ENCODE peak calls at places on chromosomes 16 and 17, in seven cellular contexts. W is left colon; C is activated T-cell treated with anti-CD3 and anti-CD28 coated beads for 1 hour; Z is thoracic aorta; T is C1 segment of cervical spinal cord; D is HFFc6; S is activated CD8-positive, alpha-beta memory T cell treated with anti-CD3 and anti-CD28 coated beads, Interleukin-2, amount 50 U/mL, for 4 hours. H is an unnamed sample.

GRCh38 chr16:23125277-23125676 is 24.0 kb downstream of the USP31 start:
- DNase-seq in S (no peak), T (no peak), D (no peak), W (no peak), Z (no peak), C (no peak), H (no peak)

GRCh38 chr16:11684231-11685025 is 16.2 kb downstream of the SNN start:
- DNase-seq in S (no peak), W (no peak), Z (no peak), T (no peak), C (no peak), D (no peak), H (no peak)

GRCh38 chr17:58390884-58391283 is 26.4 kb downstream of the RNF43 start:
- DNase-seq in C (no peak), T (no peak), Z (no peak), W (no peak), D (no peak), S (no peak), H (no peak)

GRCh38 chr16:20359997-20360396 is 7.5 kb upstream of the UMOD start:
- DNase-seq in Z (no peak), C (no peak), D (no peak), S (no peak), W (no peak), T (no peak), H (no peak)

GRCh38 chr16:84598391-84598750 is 19.5 kb downstream of the COTL1 start:
- DNase-seq in W (no peak), D (no peak), Z (no peak), C (no peak), T (no peak), S (no peak), H (no peak)

GRCh38 chr16:84509032-84509950 is 4.8 kb upstream of the MEAK7 start:
- DNase-seq in C (no peak), W (no peak), S (no peak), T (no peak), D (no peak), Z (no peak), H (peak)

GRCh38 chr16:89815639-89816348 is 653 bp downstream of the FANCA start:
- DNase-seq in W (no peak), D (no peak), S (no peak), T (no peak), C (no peak), Z (no peak), H (no peak)

GRCh38 chr16:67770371-67770991 is 35.9 kb downstream of the RANBP10 start:
- DNase-seq in C (no peak), D (no peak), Z (no peak), S (no peak), T (no peak), W (no peak), H (no peak)

GRCh38 chr17:29622337-29623282 is at the start of gene CORO6:
- DNase-seq in C (peak), S (peak), W (peak), D (peak), T (no peak), Z (no peak), H (peak)

GRCh38 chr16:68993885-68994284 is 111.6 kb upstream of the HAS3 start:
- DNase-seq in T (no peak), W (no peak), Z (no peak), D (peak), S (no peak), C (no peak), H (no peak)

GRCh38 chr17:50745631-50746030 is 21.7 kb downstream of the ANKRD40CL start:
- DNase-seq in C (no peak), W (no peak), D (no peak), T (no peak), Z (no peak), S (no peak), H (no peak)

GRCh38 chr17:3039748-3040147 is 23.7 kb downstream of the OR1D5 start:
- DNase-seq in D (no peak), T (no peak), Z (no peak), C (no peak), W (no peak), S (no peak), H (no peak)

GRCh38 chr17:27552467-27552779 is 78.6 kb upstream of the LGALS9 start:
- DNase-seq in D (peak), T (no peak), Z (no peak), S (no peak), C (no peak), W (no peak), H (no peak)

GRCh38 chr17:22461460-22462145 is 769.3 kb downstream of the KCNJ18 start:
- DNase-seq in Z (no peak), T (no peak), D (no peak), C (no peak), W (no peak), S (no peak), H (no peak)

GRCh38 chr17:65370669-65371126 is 190.8 kb downstream of the AXIN2 start:
- DNase-seq in Z (no peak), W (peak), T (no peak), S (no peak), D (no peak), C (no peak), H (no peak)

GRCh38 chr17:42311240-42312034 is 23.1 kb downstream of the STAT5A start:
- DNase-seq in D (peak), S (no peak), C (no peak), T (peak), W (peak), Z (peak), H (peak)

GRCh38 chr17:37447641-37448040 is 41.0 kb downstream of the TADA2A start:
- DNase-seq in Z (no peak), S (no peak), W (no peak), D (peak), T (no peak), C (no peak), H (no peak)

GRCh38 chr17:75764417-75764710 is 628 bp downstream of the GALK1 start:
- DNase-seq in S (no peak), T (no peak), C (no peak), Z (no peak), D (no peak), W (no peak), H (no peak)

GRCh38 chr17:8725881-8726280 is 18.8 kb downstream of the CCDC42 start:
- DNase-seq in Z (no peak), T (no peak), W (no peak), C (no peak), S (no peak), D (no peak), H (peak)

GRCh38 chr16:34054137-34054536 is 594.7 kb downstream of the TP53TG3F start:
- DNase-seq in Z (no peak), T (no peak), C (no peak), W (no peak), D (no peak), S (no peak), H (no peak)

GRCh38 chr17:68020451-68020779 is 15.1 kb upstream of the KPNA2 start:
- DNase-seq in S (no peak), T (no peak), W (no peak), Z (no peak), C (no peak), D (no peak), H (no peak)

GRCh38 chr17:46264456-46265198 is 30.3 kb upstream of the LRRC37A start:
- DNase-seq in Z (no peak), S (no peak), W (no peak), D (peak), C (peak), T (no peak), H (no peak)